ENCODE peak calls at places on chromosomes 4 and X, in eight cellular contexts. One of them, this sample, is unnamed.

GRCh38 chrX:69568828-69569227 is 47.1 kb upstream of the EDA start:
- DNase-seq in psoas muscle: no peak
- DNase-seq in tibial artery: no peak
- DNase-seq in aorta: no peak
- DNase-seq in osteoblast: no peak
- DNase-seq in heart left ventricle: no peak
- DNase-seq in OCI-LY7: no peak
- DNase-seq in naive thymus-derived CD4-positive, alpha-beta T cell: no peak
- DNase-seq in this sample: no peak

GRCh38 chr4:85409251-85409650 is 65.7 kb upstream of the ARHGAP24 start:
- DNase-seq in psoas muscle: no peak
- DNase-seq in tibial artery: no peak
- DNase-seq in aorta: no peak
- DNase-seq in osteoblast: no peak
- DNase-seq in heart left ventricle: no peak
- DNase-seq in OCI-LY7: no peak
- DNase-seq in naive thymus-derived CD4-positive, alpha-beta T cell: no peak
- DNase-seq in this sample: no peak

GRCh38 chr4:37967749-37968148 is 7.6 kb downstream of the PTTG2 start:
- DNase-seq in psoas muscle: no peak
- DNase-seq in tibial artery: no peak
- DNase-seq in aorta: no peak
- DNase-seq in osteoblast: no peak
- DNase-seq in heart left ventricle: no peak
- DNase-seq in OCI-LY7: no peak
- DNase-seq in naive thymus-derived CD4-positive, alpha-beta T cell: no peak
- DNase-seq in this sample: no peak

GRCh38 chrX:21658746-21659145 is 616 bp upstream of the KLHL34 start:
- DNase-seq in psoas muscle: peak; percentile 27
- DNase-seq in tibial artery: no peak
- DNase-seq in aorta: no peak
- DNase-seq in osteoblast: no peak
- DNase-seq in heart left ventricle: no peak
- DNase-seq in OCI-LY7: no peak
- DNase-seq in naive thymus-derived CD4-positive, alpha-beta T cell: no peak
- DNase-seq in this sample: peak; percentile 62

GRCh38 chrX:1380672-1381233 is 11.2 kb downstream of the SLC25A6 start:
- DNase-seq in psoas muscle: no peak
- DNase-seq in tibial artery: no peak
- DNase-seq in aorta: peak; percentile 67
- DNase-seq in osteoblast: peak; percentile 85
- DNase-seq in heart left ventricle: no peak
- DNase-seq in OCI-LY7: no peak
- DNase-seq in naive thymus-derived CD4-positive, alpha-beta T cell: no peak
- DNase-seq in this sample: peak; percentile 51

GRCh38 chr4:55633903-55634302 is 2.2 kb downstream of the NMU start:
- DNase-seq in psoas muscle: no peak
- DNase-seq in tibial artery: no peak
- DNase-seq in aorta: no peak
- DNase-seq in osteoblast: no peak
- DNase-seq in heart left ventricle: no peak
- DNase-seq in OCI-LY7: no peak
- DNase-seq in naive thymus-derived CD4-positive, alpha-beta T cell: no peak
- DNase-seq in this sample: no peak

GRCh38 chrX:72620550-72621145 is 48.0 kb upstream of the HDAC8 start:
- DNase-seq in psoas muscle: peak; percentile 33
- DNase-seq in tibial artery: peak; percentile 67
- DNase-seq in aorta: peak; percentile 80
- DNase-seq in osteoblast: no peak
- DNase-seq in heart left ventricle: peak; percentile 17
- DNase-seq in OCI-LY7: no peak
- DNase-seq in naive thymus-derived CD4-positive, alpha-beta T cell: no peak
- DNase-seq in this sample: no peak

GRCh38 chr4:122150896-122151295 is 1.2 kb upstream of the BLTP1 start:
- DNase-seq in psoas muscle: no peak
- DNase-seq in tibial artery: no peak
- DNase-seq in aorta: no peak
- DNase-seq in osteoblast: no peak
- DNase-seq in heart left ventricle: no peak
- DNase-seq in OCI-LY7: peak; percentile 14
- DNase-seq in naive thymus-derived CD4-positive, alpha-beta T cell: peak; percentile 19
- DNase-seq in this sample: no peak

GRCh38 chr4:67573193-67573592 is 14.7 kb downstream of the STAP1 start:
- DNase-seq in psoas muscle: no peak
- DNase-seq in tibial artery: no peak
- DNase-seq in aorta: no peak
- DNase-seq in osteoblast: no peak
- DNase-seq in heart left ventricle: no peak
- DNase-seq in OCI-LY7: peak; percentile 38
- DNase-seq in naive thymus-derived CD4-positive, alpha-beta T cell: no peak
- DNase-seq in this sample: no peak

GRCh38 chr4:168021666-168022065 is 70.7 kb upstream of the ANXA10 start:
- DNase-seq in psoas muscle: no peak
- DNase-seq in tibial artery: no peak
- DNase-seq in aorta: no peak
- DNase-seq in osteoblast: no peak
- DNase-seq in heart left ventricle: no peak
- DNase-seq in OCI-LY7: no peak
- DNase-seq in naive thymus-derived CD4-positive, alpha-beta T cell: no peak
- DNase-seq in this sample: no peak

GRCh38 chr4:10093801-10094552 is 22.6 kb downstream of the WDR1 start:
- DNase-seq in psoas muscle: peak; percentile 10
- DNase-seq in tibial artery: no peak
- DNase-seq in aorta: no peak
- DNase-seq in osteoblast: peak; percentile 97
- DNase-seq in heart left ventricle: no peak
- DNase-seq in OCI-LY7: no peak
- DNase-seq in naive thymus-derived CD4-positive, alpha-beta T cell: no peak
- DNase-seq in this sample: no peak

GRCh38 chrX:130975947-130976346 is 72.9 kb upstream of the ENOX2 start:
- DNase-seq in psoas muscle: no peak
- DNase-seq in tibial artery: no peak
- DNase-seq in aorta: no peak
- DNase-seq in osteoblast: no peak
- DNase-seq in heart left ventricle: no peak
- DNase-seq in OCI-LY7: peak; percentile 35
- DNase-seq in naive thymus-derived CD4-positive, alpha-beta T cell: peak; percentile 18
- DNase-seq in this sample: peak; percentile 66

GRCh38 chr4:120083152-120083551 is 16.5 kb upstream of the MAD2L1 start:
- DNase-seq in psoas muscle: no peak
- DNase-seq in tibial artery: no peak
- DNase-seq in aorta: no peak
- DNase-seq in osteoblast: no peak
- DNase-seq in heart left ventricle: no peak
- DNase-seq in OCI-LY7: no peak
- DNase-seq in naive thymus-derived CD4-positive, alpha-beta T cell: no peak
- DNase-seq in this sample: no peak

GRCh38 chr4:20487446-20487845 is 212.8 kb upstream of the PACRGL start:
- DNase-seq in psoas muscle: no peak
- DNase-seq in tibial artery: no peak
- DNase-seq in aorta: no peak
- DNase-seq in osteoblast: no peak
- DNase-seq in heart left ventricle: no peak
- DNase-seq in OCI-LY7: no peak
- DNase-seq in naive thymus-derived CD4-positive, alpha-beta T cell: no peak
- DNase-seq in this sample: no peak

GRCh38 chr4:39905656-39906055 is 72.1 kb downstream of the PDS5A start:
- DNase-seq in psoas muscle: no peak
- DNase-seq in tibial artery: no peak
- DNase-seq in aorta: no peak
- DNase-seq in osteoblast: no peak
- DNase-seq in heart left ventricle: no peak
- DNase-seq in OCI-LY7: no peak
- DNase-seq in naive thymus-derived CD4-positive, alpha-beta T cell: no peak
- DNase-seq in this sample: no peak

DNA sequence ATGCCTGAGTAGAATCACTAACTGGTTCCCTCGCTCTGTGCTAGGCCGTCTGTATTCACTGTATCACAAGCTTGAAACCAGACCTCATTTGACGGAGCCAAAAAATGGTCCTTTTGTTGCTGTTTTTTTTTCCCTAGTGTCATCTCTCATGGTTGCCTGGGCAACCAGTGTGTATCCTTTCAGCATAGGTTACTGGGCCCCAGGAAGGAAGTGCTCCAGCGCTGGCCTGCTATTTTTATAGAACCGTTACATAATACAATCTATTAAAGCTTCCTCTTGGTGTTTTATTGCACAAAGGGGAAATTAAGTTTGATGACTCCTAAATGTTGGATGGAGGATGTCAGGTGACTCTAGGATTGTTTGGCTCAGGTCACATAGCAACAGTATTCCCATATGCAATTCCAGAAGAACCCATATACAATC is 220.4 kb downstream of the SPRY1 start:
- DNase-seq in psoas muscle: peak; percentile 33
- DNase-seq in tibial artery: peak; percentile 59
- DNase-seq in aorta: no peak
- DNase-seq in osteoblast: peak; percentile 22
- DNase-seq in heart left ventricle: peak; percentile 83
- DNase-seq in OCI-LY7: peak; percentile 46
- DNase-seq in naive thymus-derived CD4-positive, alpha-beta T cell: peak; percentile 65
- DNase-seq in this sample: no peak
- H3K4me1 ChIP-seq in psoas muscle: peaks cover 15% of the 10 kb centered on the region
- H3K4me1 ChIP-seq in tibial artery: no peaks in the 10 kb centered on the region
- H3K4me1 ChIP-seq in aorta: no peaks in the 10 kb centered on the region
- H3K4me1 ChIP-seq in osteoblast: peaks cover 6% of the 10 kb centered on the region
- H3K4me1 ChIP-seq in heart left ventricle: peaks cover 14% of the 10 kb centered on the region
- H3K4me1 ChIP-seq in OCI-LY7: peaks cover 11% of the 10 kb centered on the region
- H3K4me1 ChIP-seq in naive thymus-derived CD4-positive, alpha-beta T cell: peaks cover 12% of the 10 kb centered on the region
- H3K4me1 ChIP-seq in this sample: no peaks in the 10 kb centered on the region

GRCh38 chr4:78650106-78651021 is 98.8 kb downstream of the ANXA3 start:
- DNase-seq in psoas muscle: no peak
- DNase-seq in tibial artery: no peak
- DNase-seq in aorta: no peak
- DNase-seq in osteoblast: no peak
- DNase-seq in heart left ventricle: no peak
- DNase-seq in OCI-LY7: no peak
- DNase-seq in naive thymus-derived CD4-positive, alpha-beta T cell: no peak
- DNase-seq in this sample: no peak

GRCh38 chr4:78651250-78651860 is 99.8 kb downstream of the ANXA3 start:
- DNase-seq in psoas muscle: no peak
- DNase-seq in tibial artery: no peak
- DNase-seq in aorta: no peak
- DNase-seq in osteoblast: no peak
- DNase-seq in heart left ventricle: no peak
- DNase-seq in OCI-LY7: no peak
- DNase-seq in naive thymus-derived CD4-positive, alpha-beta T cell: no peak
- DNase-seq in this sample: no peak

GRCh38 chr4:78652282-78652876 is 100.8 kb downstream of the ANXA3 start:
- DNase-seq in psoas muscle: no peak
- DNase-seq in tibial artery: no peak
- DNase-seq in aorta: no peak
- DNase-seq in osteoblast: peak; percentile 36
- DNase-seq in heart left ventricle: peak; percentile 21
- DNase-seq in OCI-LY7: no peak
- DNase-seq in naive thymus-derived CD4-positive, alpha-beta T cell: no peak
- DNase-seq in this sample: no peak

GRCh38 chr4:78654809-78655208 is 103.2 kb downstream of the ANXA3 start:
- DNase-seq in psoas muscle: no peak
- DNase-seq in tibial artery: no peak
- DNase-seq in aorta: no peak
- DNase-seq in osteoblast: no peak
- DNase-seq in heart left ventricle: no peak
- DNase-seq in OCI-LY7: no peak
- DNase-seq in naive thymus-derived CD4-positive, alpha-beta T cell: no peak
- DNase-seq in this sample: no peak

DNA sequence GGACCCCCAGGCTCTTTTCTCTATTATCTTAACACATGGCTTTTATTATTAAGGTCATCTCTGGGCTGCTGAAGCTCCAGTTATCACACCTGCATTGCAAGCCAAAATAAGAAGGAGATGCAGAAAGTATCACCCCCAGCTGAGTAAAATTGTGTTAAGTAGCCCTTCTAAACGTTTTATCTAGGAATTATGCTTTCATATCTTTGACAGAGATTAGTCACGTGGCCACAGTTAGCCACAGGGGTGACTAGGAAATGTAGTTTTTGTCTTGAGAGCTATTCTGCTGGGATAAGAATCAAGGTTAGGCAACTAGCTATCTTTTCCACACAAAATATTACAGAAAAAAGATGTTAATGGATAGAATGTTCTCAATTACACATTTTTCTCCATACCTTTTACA is 102.1 kb downstream of the ANXA3 start:
- DNase-seq in psoas muscle: no peak
- DNase-seq in tibial artery: no peak
- DNase-seq in aorta: no peak
- DNase-seq in osteoblast: no peak
- DNase-seq in heart left ventricle: no peak
- DNase-seq in OCI-LY7: peak; percentile 38
- DNase-seq in naive thymus-derived CD4-positive, alpha-beta T cell: no peak
- DNase-seq in this sample: no peak
- H3K4me1 ChIP-seq in psoas muscle: no peaks in the 10 kb centered on the region
- H3K4me1 ChIP-seq in tibial artery: no peaks in the 10 kb centered on the region
- H3K4me1 ChIP-seq in aorta: no peaks in the 10 kb centered on the region
- H3K4me1 ChIP-seq in osteoblast: peaks cover 62% of the 10 kb centered on the region
- H3K4me1 ChIP-seq in heart left ventricle: no peaks in the 10 kb centered on the region
- H3K4me1 ChIP-seq in OCI-LY7: peaks cover 27% of the 10 kb centered on the region
- H3K4me1 ChIP-seq in naive thymus-derived CD4-positive, alpha-beta T cell: peaks cover 8% of the 10 kb centered on the region
- H3K4me1 ChIP-seq in this sample: no peaks in the 10 kb centered on the region

DNA sequence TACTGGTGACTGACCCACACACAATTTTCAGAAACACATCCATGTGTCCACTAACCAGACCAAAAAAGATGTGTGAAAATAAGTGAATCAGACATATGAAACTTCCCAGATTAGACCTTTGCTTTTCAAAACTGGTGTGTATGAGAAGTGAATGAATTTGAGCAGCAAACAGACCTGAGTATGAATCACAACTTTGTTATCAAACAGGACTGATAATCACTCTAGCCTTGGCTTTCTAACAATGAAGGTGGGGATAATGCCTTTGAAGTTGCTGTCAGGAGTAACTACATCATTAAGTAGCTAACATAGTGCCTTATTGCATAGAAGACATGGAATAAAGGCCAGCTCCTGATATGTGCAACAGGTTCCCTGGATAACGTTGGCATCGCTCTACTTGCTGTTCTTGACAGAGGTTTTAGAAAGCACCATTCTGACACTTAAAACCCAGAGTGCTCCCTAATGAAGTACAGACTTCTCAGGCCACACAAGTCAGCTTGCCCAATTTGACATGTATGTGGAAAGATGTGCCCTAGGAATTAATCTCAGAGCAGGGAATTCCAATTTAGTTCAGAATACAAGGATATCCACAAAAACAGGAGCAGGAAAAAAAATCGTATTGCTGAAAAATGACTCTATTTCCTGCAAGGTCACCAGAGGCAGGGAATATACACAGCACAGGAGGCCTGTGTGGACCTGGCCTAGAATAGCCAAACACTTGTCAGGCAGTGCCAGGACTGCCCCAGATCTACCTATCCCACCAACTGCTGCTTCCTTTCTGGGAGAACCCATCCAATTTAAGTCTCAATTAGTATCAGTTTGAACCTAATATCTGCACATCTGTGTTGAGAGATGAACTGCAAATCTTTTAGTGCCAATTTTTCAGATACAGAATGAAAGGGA is 87.7 kb downstream of the MAML3 start:
- DNase-seq in psoas muscle: no peak
- DNase-seq in tibial artery: no peak
- DNase-seq in aorta: no peak
- DNase-seq in osteoblast: no peak
- DNase-seq in heart left ventricle: no peak
- DNase-seq in OCI-LY7: no peak
- DNase-seq in naive thymus-derived CD4-positive, alpha-beta T cell: no peak
- DNase-seq in this sample: no peak
- H3K4me1 ChIP-seq in psoas muscle: peaks cover 10% of the 10 kb centered on the region
- H3K4me1 ChIP-seq in tibial artery: no peaks in the 10 kb centered on the region
- H3K4me1 ChIP-seq in aorta: peaks cover 3% of the 10 kb centered on the region
- H3K4me1 ChIP-seq in osteoblast: peaks cover 21% of the 10 kb centered on the region
- H3K4me1 ChIP-seq in heart left ventricle: no peaks in the 10 kb centered on the region
- H3K4me1 ChIP-seq in OCI-LY7: no peaks in the 10 kb centered on the region
- H3K4me1 ChIP-seq in naive thymus-derived CD4-positive, alpha-beta T cell: peaks cover 9% of the 10 kb centered on the region
- H3K4me1 ChIP-seq in this sample: peaks cover 3% of the 10 kb centered on the region

GRCh38 chr4:2817136-2817535 is 24.3 kb downstream of the SH3BP2 start:
- DNase-seq in psoas muscle: no peak
- DNase-seq in tibial artery: no peak
- DNase-seq in aorta: no peak
- DNase-seq in osteoblast: no peak
- DNase-seq in heart left ventricle: no peak
- DNase-seq in OCI-LY7: no peak
- DNase-seq in naive thymus-derived CD4-positive, alpha-beta T cell: no peak
- DNase-seq in this sample: no peak
- H3K4me1 ChIP-seq in psoas muscle: peaks cover 25% of the 10 kb centered on the region
- H3K4me1 ChIP-seq in tibial artery: no peaks in the 10 kb centered on the region
- H3K4me1 ChIP-seq in aorta: no peaks in the 10 kb centered on the region
- H3K4me1 ChIP-seq in osteoblast: peaks cover 7% of the 10 kb centered on the region
- H3K4me1 ChIP-seq in heart left ventricle: peaks cover 17% of the 10 kb centered on the region
- H3K4me1 ChIP-seq in OCI-LY7: peaks cover 30% of the 10 kb centered on the region
- H3K4me1 ChIP-seq in naive thymus-derived CD4-positive, alpha-beta T cell: peaks cover 54% of the 10 kb centered on the region
- H3K4me1 ChIP-seq in this sample: peaks cover 8% of the 10 kb centered on the region